ENCODE peak calls at places on chromosomes 4 and X, in five cellular contexts. J is IMR-90, M is GM23248, U is mesendoderm, F is H1. B is an unnamed sample. For H3K4me1, the result is how much of the 10 kb centered on the place peaks cover.

GRCh38 chr4:1413687-1414479 is 7.6 kb upstream of the NKX1-1 start:
- DNase-seq in J (no peak), U (no peak), M (no peak), F (peak), B (no peak)

GRCh38 chr4:137998666-137999429 is 243.3 kb downstream of the SLC7A11 start:
- DNase-seq in J (peak), M (peak), U (peak), F (no peak), B (no peak)

GRCh38 chrX:154748712-154749339 is 2.1 kb downstream of the GAB3 start:
- DNase-seq in F (no peak), J (peak), U (peak), M (peak), B (peak)

GRCh38 chr4:37245391-37245954 is 930 bp downstream of the NWD2 start:
- DNase-seq in F (no peak), U (peak), M (no peak), J (no peak), B (no peak)

GRCh38 chr4:55545681-55546632 is 752 bp downstream of the CLOCK start:
- DNase-seq in J (peak), F (peak), U (peak), M (peak), B (peak)

GRCh38 chr4:130820448-130820847 is 1724.5 kb downstream of the C4orf33 start:
- DNase-seq in U (no peak), J (no peak), M (no peak), F (no peak), B (no peak)

GRCh38 chr4:128463006-128463405 is 175.4 kb upstream of the PGRMC2 start:
- DNase-seq in F (no peak), U (no peak), J (no peak), M (no peak), B (peak)

GRCh38 chr4:142959156-142959555 is 113.1 kb upstream of the INPP4B start:
- DNase-seq in U (peak), F (no peak), M (no peak), J (no peak), B (no peak)

GRCh38 chrX:41559662-41560061 is 112.5 kb downstream of the NYX start:
- DNase-seq in J (peak), M (peak), U (no peak), F (no peak), B (no peak)

GRCh38 chr4:150366487-150366999 is 215.4 kb upstream of the MAB21L2 start:
- DNase-seq in F (peak), J (no peak), U (peak), M (no peak), B (peak)

GRCh38 chr4:143362392-143363046 is 25.8 kb downstream of the GAB1 start:
- DNase-seq in U (no peak), J (no peak), M (no peak), F (no peak), B (no peak)

GRCh38 chr4:128862608-128863313 is 53.3 kb downstream of the JADE1 start:
- DNase-seq in M (no peak), U (peak), J (peak), F (no peak), B (no peak)

GRCh38 chr4:88439161-88439760 is 17.7 kb upstream of the HERC5 start:
- DNase-seq in M (no peak), U (peak), F (no peak), J (no peak), B (no peak)

GRCh38 chrX:104112326-104112951 is at the start of gene ZCCHC18:
- DNase-seq in J (peak), U (peak), M (peak), F (peak), B (peak)

GRCh38 chr4:134777626-134778025 is 576.0 kb upstream of the PABPC4L start:
- DNase-seq in J (no peak), F (no peak), U (peak), M (no peak), B (no peak)

GRCh38 chrX:19863237-19864223 is 23.9 kb downstream of the SH3KBP1 start:
- DNase-seq in M (peak), J (peak), F (no peak), U (no peak), B (peak)

GRCh38 chrX:19862634-19863236 is 24.7 kb downstream of the SH3KBP1 start:
- DNase-seq in U (no peak), M (no peak), J (no peak), F (no peak), B (no peak)

GRCh38 chrX:19865567-19866363 is 21.6 kb downstream of the SH3KBP1 start:
- DNase-seq in M (no peak), F (no peak), U (no peak), J (no peak), B (peak)

GRCh38 chrX:19866626-19867410 is 20.6 kb downstream of the SH3KBP1 start:
- DNase-seq in F (no peak), J (no peak), M (no peak), U (no peak), B (no peak)

GRCh38 chrX:19864736-19865135 is 22.7 kb downstream of the SH3KBP1 start:
- DNase-seq in U (no peak), F (no peak), M (no peak), J (no peak), B (peak)
- H3K4me1 ChIP-seq in U (under half), F (under half), M (under half), J (under half), B (half or more)

DNA sequence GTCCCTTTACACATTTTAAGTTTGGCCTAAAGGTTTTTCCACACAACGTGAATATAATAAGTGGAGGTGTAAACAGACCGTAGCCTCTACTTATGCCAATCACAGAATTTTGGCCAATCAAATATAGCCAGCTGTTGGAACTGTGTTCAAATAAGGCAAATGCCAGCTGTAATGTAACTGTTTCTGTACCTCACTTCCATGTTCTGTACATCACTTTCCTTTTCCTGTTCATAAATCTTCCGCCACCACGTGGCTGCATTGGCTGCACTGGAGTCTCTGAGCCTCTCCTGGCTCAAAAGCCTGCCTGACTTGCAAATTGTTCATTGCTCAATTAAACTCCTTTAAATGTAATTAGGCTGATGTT is 105.1 kb upstream of the SMIM31 start:
- DNase-seq in M (no peak), J (no peak), F (no peak), U (no peak), B (no peak)
- H3K9ac ChIP-seq in M (no peak), J (no peak), F (no peak), U (no peak), B (no peak)

DNA sequence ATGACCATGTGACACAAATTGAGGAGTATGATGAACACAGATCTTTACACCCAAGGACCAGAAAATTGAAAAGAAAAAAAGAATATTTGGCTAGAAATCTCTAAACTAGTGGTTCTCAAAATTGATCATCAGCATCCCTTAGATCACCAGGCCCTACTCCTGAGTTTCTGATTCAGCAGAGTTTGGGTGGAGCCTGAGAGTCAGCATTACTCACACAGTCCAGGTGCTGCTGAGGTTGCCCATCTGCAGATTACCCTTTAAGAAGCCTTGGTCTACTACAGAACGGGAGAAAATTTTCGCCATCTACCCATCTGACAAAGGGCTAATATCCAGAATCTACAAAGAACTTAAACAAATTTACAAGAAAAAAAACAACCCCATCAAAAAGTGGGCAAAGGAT is 182.8 kb downstream of the MOSPD2 start:
- DNase-seq in J (peak), F (no peak), M (peak), U (no peak), B (no peak)
- H3K27ac ChIP-seq in J (no peak), F (no peak), M (peak), U (no peak), B (no peak)

GRCh38 chrX:108312938-108313337 is 125.3 kb downstream of the COL4A6 start:
- DNase-seq in J (peak), M (peak), U (peak), F (peak), B (no peak)
- H3K4me1 ChIP-seq in J (under half), M (under half), U (under half), F (under half), B (under half)

DNA sequence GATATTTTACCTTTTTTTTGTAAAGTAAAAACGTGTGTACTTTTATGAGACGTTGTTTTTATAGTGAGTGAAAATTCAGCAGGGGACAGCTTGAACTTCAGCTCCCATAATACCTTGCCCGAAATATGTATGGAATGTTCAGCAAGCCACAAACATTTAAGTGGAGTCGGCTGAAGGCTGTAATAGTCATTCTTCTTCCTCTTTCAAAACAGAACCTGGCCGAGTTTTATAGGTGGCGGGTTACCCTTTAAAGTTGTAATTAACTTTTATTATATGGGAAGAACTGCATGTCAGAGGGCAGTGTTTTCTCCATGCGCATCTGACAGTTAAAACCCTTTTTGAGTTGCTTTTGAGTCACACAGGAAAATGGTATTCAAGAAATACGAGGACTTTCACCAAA is 50.7 kb downstream of the CLDN34 start:
- DNase-seq in U (peak), F (no peak), M (peak), J (peak), B (no peak)
- H3K9ac ChIP-seq in U (no peak), F (no peak), M (peak), J (no peak), B (no peak)

DNA sequence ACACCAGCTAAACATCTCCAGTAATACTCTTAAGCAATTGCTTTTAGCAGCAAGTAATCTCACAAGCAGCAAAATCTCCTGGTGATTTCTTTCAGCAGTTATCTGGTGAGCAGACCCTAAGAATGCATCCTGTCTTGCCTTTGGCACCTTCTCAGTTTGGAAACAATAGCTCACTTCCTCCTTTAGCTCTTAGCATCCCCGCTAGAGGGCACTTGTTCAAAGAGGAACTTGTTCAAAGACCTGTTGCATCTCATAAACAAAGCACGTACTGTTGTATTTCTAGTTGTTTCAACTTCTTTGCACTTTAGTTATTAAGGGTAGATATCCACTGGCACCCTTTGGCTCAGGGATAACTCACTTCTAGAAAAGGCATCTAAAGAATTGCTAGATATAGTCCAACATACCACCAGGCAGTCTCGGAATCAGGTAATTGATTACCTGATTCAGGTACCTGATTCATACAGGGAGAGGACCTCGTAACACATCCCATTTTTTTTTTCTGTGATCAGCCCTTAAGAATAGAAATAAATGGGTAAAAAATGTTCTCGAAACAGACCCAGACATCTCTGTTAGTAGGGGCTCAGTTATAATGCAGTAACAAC is 81.9 kb upstream of the QRFPR start:
- DNase-seq in J (peak), F (no peak), M (peak), U (peak), B (peak)
- H3K27ac ChIP-seq in J (no peak), F (no peak), M (no peak), U (no peak), B (no peak)